ENCODE peak calls at places on chromosomes 4 and X, in seven cellular contexts. One of them, this sample, is unnamed.

GRCh38 chrX:50100188-50100587 is 100.6 kb downstream of the AKAP4 start:
- DNase-seq in uterus: no peak
- DNase-seq in MCF 10A: peak
- DNase-seq in fibroblast of pulmonary artery: no peak
- DNase-seq in astrocyte of the spinal cord: no peak
- DNase-seq in Calu3: peak
- DNase-seq in CD4-positive, alpha-beta T cell: no peak
- DNase-seq in this sample: no peak

GRCh38 chrX:123993326-123993725 is 31.8 kb downstream of the STAG2 start:
- DNase-seq in uterus: no peak
- DNase-seq in MCF 10A: peak
- DNase-seq in fibroblast of pulmonary artery: peak
- DNase-seq in astrocyte of the spinal cord: peak
- DNase-seq in Calu3: no peak
- DNase-seq in CD4-positive, alpha-beta T cell: no peak
- DNase-seq in this sample: no peak

GRCh38 chrX:124086411-124086810 is 124.9 kb downstream of the STAG2 start:
- DNase-seq in uterus: no peak
- DNase-seq in MCF 10A: no peak
- DNase-seq in fibroblast of pulmonary artery: no peak
- DNase-seq in astrocyte of the spinal cord: no peak
- DNase-seq in Calu3: no peak
- DNase-seq in CD4-positive, alpha-beta T cell: peak
- DNase-seq in this sample: no peak

GRCh38 chr4:472881-473574 is 25.9 kb downstream of the ZNF721 start:
- DNase-seq in uterus: no peak
- DNase-seq in MCF 10A: peak
- DNase-seq in fibroblast of pulmonary artery: peak
- DNase-seq in astrocyte of the spinal cord: peak
- DNase-seq in Calu3: no peak
- DNase-seq in CD4-positive, alpha-beta T cell: no peak
- DNase-seq in this sample: no peak

GRCh38 chr4:3248811-3249661 is at the start of gene MSANTD1:
- DNase-seq in uterus: no peak
- DNase-seq in MCF 10A: no peak
- DNase-seq in fibroblast of pulmonary artery: peak
- DNase-seq in astrocyte of the spinal cord: peak
- DNase-seq in Calu3: no peak
- DNase-seq in CD4-positive, alpha-beta T cell: no peak
- DNase-seq in this sample: no peak

GRCh38 chr4:140188975-140189374 is 35.0 kb upstream of the MAML3 start:
- DNase-seq in uterus: peak
- DNase-seq in MCF 10A: peak
- DNase-seq in fibroblast of pulmonary artery: peak
- DNase-seq in astrocyte of the spinal cord: peak
- DNase-seq in Calu3: no peak
- DNase-seq in CD4-positive, alpha-beta T cell: no peak
- DNase-seq in this sample: no peak

GRCh38 chr4:89299153-89299789 is 8.3 kb downstream of the GPRIN3 start:
- DNase-seq in uterus: no peak
- DNase-seq in MCF 10A: no peak
- DNase-seq in fibroblast of pulmonary artery: no peak
- DNase-seq in astrocyte of the spinal cord: no peak
- DNase-seq in Calu3: peak
- DNase-seq in CD4-positive, alpha-beta T cell: no peak
- DNase-seq in this sample: no peak

GRCh38 chr4:77800483-77801259 is 18.5 kb downstream of the CNOT6L start:
- DNase-seq in uterus: no peak
- DNase-seq in MCF 10A: no peak
- DNase-seq in fibroblast of pulmonary artery: peak
- DNase-seq in astrocyte of the spinal cord: peak
- DNase-seq in Calu3: no peak
- DNase-seq in CD4-positive, alpha-beta T cell: no peak
- DNase-seq in this sample: no peak

GRCh38 chr4:3074846-3075651 is 568 bp downstream of the HTT start:
- DNase-seq in uterus: peak
- DNase-seq in MCF 10A: peak
- DNase-seq in fibroblast of pulmonary artery: peak
- DNase-seq in astrocyte of the spinal cord: peak
- DNase-seq in Calu3: peak
- DNase-seq in CD4-positive, alpha-beta T cell: peak
- DNase-seq in this sample: peak

GRCh38 chrX:14354541-14354940 is 174.8 kb upstream of the GLRA2 start:
- DNase-seq in uterus: no peak
- DNase-seq in MCF 10A: peak
- DNase-seq in fibroblast of pulmonary artery: peak
- DNase-seq in astrocyte of the spinal cord: peak
- DNase-seq in Calu3: no peak
- DNase-seq in CD4-positive, alpha-beta T cell: no peak
- DNase-seq in this sample: no peak

GRCh38 chr4:164937576-164938270 is 39.7 kb downstream of the TRIM61 start:
- DNase-seq in uterus: no peak
- DNase-seq in MCF 10A: peak
- DNase-seq in fibroblast of pulmonary artery: peak
- DNase-seq in astrocyte of the spinal cord: no peak
- DNase-seq in Calu3: no peak
- DNase-seq in CD4-positive, alpha-beta T cell: no peak
- DNase-seq in this sample: no peak

GRCh38 chr4:23333946-23334878 is 555.6 kb downstream of the PPARGC1A start:
- DNase-seq in uterus: no peak
- DNase-seq in MCF 10A: peak
- DNase-seq in fibroblast of pulmonary artery: peak
- DNase-seq in astrocyte of the spinal cord: peak
- DNase-seq in Calu3: peak
- DNase-seq in CD4-positive, alpha-beta T cell: peak
- DNase-seq in this sample: no peak

GRCh38 chr4:185567828-185568442 is 32.6 kb upstream of the PDLIM3 start:
- DNase-seq in uterus: peak
- DNase-seq in MCF 10A: no peak
- DNase-seq in fibroblast of pulmonary artery: peak
- DNase-seq in astrocyte of the spinal cord: peak
- DNase-seq in Calu3: no peak
- DNase-seq in CD4-positive, alpha-beta T cell: no peak
- DNase-seq in this sample: no peak

GRCh38 chrX:14607446-14607845 is 78.1 kb downstream of the GLRA2 start:
- DNase-seq in uterus: no peak
- DNase-seq in MCF 10A: no peak
- DNase-seq in fibroblast of pulmonary artery: no peak
- DNase-seq in astrocyte of the spinal cord: no peak
- DNase-seq in Calu3: no peak
- DNase-seq in CD4-positive, alpha-beta T cell: no peak
- DNase-seq in this sample: no peak

GRCh38 chrX:75746891-75747639 is 38.0 kb downstream of the MAGEE2 start:
- DNase-seq in uterus: peak
- DNase-seq in MCF 10A: peak
- DNase-seq in fibroblast of pulmonary artery: peak
- DNase-seq in astrocyte of the spinal cord: peak
- DNase-seq in Calu3: peak
- DNase-seq in CD4-positive, alpha-beta T cell: peak
- DNase-seq in this sample: peak

GRCh38 chrX:12548746-12549145 is 242.5 kb upstream of the PRPS2 start:
- DNase-seq in uterus: no peak
- DNase-seq in MCF 10A: peak
- DNase-seq in fibroblast of pulmonary artery: peak
- DNase-seq in astrocyte of the spinal cord: peak
- DNase-seq in Calu3: peak
- DNase-seq in CD4-positive, alpha-beta T cell: no peak
- DNase-seq in this sample: no peak

GRCh38 chrX:11724122-11725017 is 33.7 kb upstream of the MSL3 start:
- DNase-seq in uterus: no peak
- DNase-seq in MCF 10A: peak
- DNase-seq in fibroblast of pulmonary artery: peak
- DNase-seq in astrocyte of the spinal cord: peak
- DNase-seq in Calu3: peak
- DNase-seq in CD4-positive, alpha-beta T cell: no peak
- DNase-seq in this sample: no peak

GRCh38 chrX:27915617-27916016 is 65.6 kb downstream of the DCAF8L1 start:
- DNase-seq in uterus: no peak
- DNase-seq in MCF 10A: peak
- DNase-seq in fibroblast of pulmonary artery: peak
- DNase-seq in astrocyte of the spinal cord: no peak
- DNase-seq in Calu3: no peak
- DNase-seq in CD4-positive, alpha-beta T cell: no peak
- DNase-seq in this sample: no peak

GRCh38 chr4:113584407-113585150 is 177.0 kb downstream of the CAMK2D start:
- DNase-seq in uterus: no peak
- DNase-seq in MCF 10A: peak
- DNase-seq in fibroblast of pulmonary artery: peak
- DNase-seq in astrocyte of the spinal cord: peak
- DNase-seq in Calu3: no peak
- DNase-seq in CD4-positive, alpha-beta T cell: no peak
- DNase-seq in this sample: no peak

GRCh38 chr4:184267673-184268573 is 50.2 kb upstream of the ENPP6 start:
- DNase-seq in uterus: no peak
- DNase-seq in MCF 10A: peak
- DNase-seq in fibroblast of pulmonary artery: peak
- DNase-seq in astrocyte of the spinal cord: peak
- DNase-seq in Calu3: peak
- DNase-seq in CD4-positive, alpha-beta T cell: peak
- DNase-seq in this sample: peak

GRCh38 chrX:45750639-45751038 is 550.0 kb upstream of the DIPK2B start:
- DNase-seq in uterus: no peak
- DNase-seq in MCF 10A: peak
- DNase-seq in fibroblast of pulmonary artery: no peak
- DNase-seq in astrocyte of the spinal cord: peak
- DNase-seq in Calu3: no peak
- DNase-seq in CD4-positive, alpha-beta T cell: no peak
- DNase-seq in this sample: no peak

GRCh38 chrX:33339219-33339618 is 127.9 kb upstream of the DMD start:
- DNase-seq in uterus: no peak
- DNase-seq in MCF 10A: peak
- DNase-seq in fibroblast of pulmonary artery: peak
- DNase-seq in astrocyte of the spinal cord: no peak
- DNase-seq in Calu3: peak
- DNase-seq in CD4-positive, alpha-beta T cell: no peak
- DNase-seq in this sample: no peak

GRCh38 chr4:106803107-106803506 is 233.0 kb downstream of the DKK2 start:
- DNase-seq in uterus: no peak
- DNase-seq in MCF 10A: no peak
- DNase-seq in fibroblast of pulmonary artery: peak
- DNase-seq in astrocyte of the spinal cord: no peak
- DNase-seq in Calu3: no peak
- DNase-seq in CD4-positive, alpha-beta T cell: no peak
- DNase-seq in this sample: no peak

DNA sequence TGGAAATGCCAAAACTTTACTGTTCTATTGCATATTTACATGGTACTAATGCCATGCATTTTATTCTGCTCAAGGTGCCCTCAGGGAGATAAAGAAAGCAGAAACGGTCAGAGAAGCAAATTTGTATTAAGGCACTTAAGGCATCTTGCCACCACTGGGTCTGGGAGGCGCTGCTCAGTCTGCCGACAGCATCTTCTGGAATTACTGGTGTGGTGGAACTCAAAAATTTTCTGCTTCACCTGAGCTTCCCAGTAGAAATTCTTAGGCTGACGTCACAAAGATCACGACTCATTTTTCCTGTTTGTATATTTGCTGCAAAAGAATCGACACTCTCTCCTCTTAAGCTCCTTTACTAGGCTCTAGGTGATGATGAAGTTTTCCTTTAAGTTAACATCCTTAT is 3.0 kb downstream of the RASSF6 start:
- DNase-seq in uterus: no peak
- DNase-seq in MCF 10A: no peak
- DNase-seq in fibroblast of pulmonary artery: no peak
- DNase-seq in astrocyte of the spinal cord: no peak
- DNase-seq in Calu3: no peak
- DNase-seq in CD4-positive, alpha-beta T cell: no peak
- DNase-seq in this sample: no peak
- TF ChIP-seq CTCF in uterus: no peak
- TF ChIP-seq CTCF in MCF 10A: no peak
- TF ChIP-seq CTCF in fibroblast of pulmonary artery: no peak
- TF ChIP-seq CTCF in astrocyte of the spinal cord: no peak
- TF ChIP-seq CTCF in Calu3: no peak
- TF ChIP-seq CTCF in CD4-positive, alpha-beta T cell: no peak
- TF ChIP-seq CTCF in this sample: no peak

GRCh38 chrX:119887721-119888425 is 7.8 kb upstream of the AKAP14 start:
- DNase-seq in uterus: peak
- DNase-seq in MCF 10A: peak
- DNase-seq in fibroblast of pulmonary artery: peak
- DNase-seq in astrocyte of the spinal cord: peak
- DNase-seq in Calu3: peak
- DNase-seq in CD4-positive, alpha-beta T cell: peak
- DNase-seq in this sample: peak
- TF ChIP-seq CTCF in uterus: peak
- TF ChIP-seq CTCF in MCF 10A: peak
- TF ChIP-seq CTCF in fibroblast of pulmonary artery: peak
- TF ChIP-seq CTCF in astrocyte of the spinal cord: peak
- TF ChIP-seq CTCF in Calu3: peak
- TF ChIP-seq CTCF in CD4-positive, alpha-beta T cell: peak
- TF ChIP-seq CTCF in this sample: no peak

GRCh38 chr4:8067274-8067936 is 91.2 kb downstream of the ABLIM2 start:
- DNase-seq in uterus: no peak
- DNase-seq in MCF 10A: no peak
- DNase-seq in fibroblast of pulmonary artery: no peak
- DNase-seq in astrocyte of the spinal cord: no peak
- DNase-seq in Calu3: no peak
- DNase-seq in CD4-positive, alpha-beta T cell: no peak
- DNase-seq in this sample: no peak
- TF ChIP-seq CTCF in uterus: no peak
- TF ChIP-seq CTCF in MCF 10A: no peak
- TF ChIP-seq CTCF in fibroblast of pulmonary artery: no peak
- TF ChIP-seq CTCF in astrocyte of the spinal cord: no peak
- TF ChIP-seq CTCF in Calu3: no peak
- TF ChIP-seq CTCF in CD4-positive, alpha-beta T cell: no peak
- TF ChIP-seq CTCF in this sample: no peak

GRCh38 chrX:131725001-131725654 is 181.3 kb downstream of the OR13H1 start:
- DNase-seq in uterus: no peak
- DNase-seq in MCF 10A: no peak
- DNase-seq in fibroblast of pulmonary artery: no peak
- DNase-seq in astrocyte of the spinal cord: no peak
- DNase-seq in Calu3: no peak
- DNase-seq in CD4-positive, alpha-beta T cell: no peak
- DNase-seq in this sample: no peak

GRCh38 chrX:131728295-131729145 is 184.6 kb downstream of the OR13H1 start:
- DNase-seq in uterus: peak
- DNase-seq in MCF 10A: peak
- DNase-seq in fibroblast of pulmonary artery: no peak
- DNase-seq in astrocyte of the spinal cord: peak
- DNase-seq in Calu3: no peak
- DNase-seq in CD4-positive, alpha-beta T cell: no peak
- DNase-seq in this sample: no peak

GRCh38 chrX:131727778-131728177 is 183.9 kb downstream of the OR13H1 start:
- DNase-seq in uterus: no peak
- DNase-seq in MCF 10A: no peak
- DNase-seq in fibroblast of pulmonary artery: no peak
- DNase-seq in astrocyte of the spinal cord: no peak
- DNase-seq in Calu3: no peak
- DNase-seq in CD4-positive, alpha-beta T cell: no peak
- DNase-seq in this sample: no peak

GRCh38 chrX:131724292-131724691 is 180.4 kb downstream of the OR13H1 start:
- DNase-seq in uterus: no peak
- DNase-seq in MCF 10A: no peak
- DNase-seq in fibroblast of pulmonary artery: no peak
- DNase-seq in astrocyte of the spinal cord: no peak
- DNase-seq in Calu3: no peak
- DNase-seq in CD4-positive, alpha-beta T cell: no peak
- DNase-seq in this sample: no peak

DNA sequence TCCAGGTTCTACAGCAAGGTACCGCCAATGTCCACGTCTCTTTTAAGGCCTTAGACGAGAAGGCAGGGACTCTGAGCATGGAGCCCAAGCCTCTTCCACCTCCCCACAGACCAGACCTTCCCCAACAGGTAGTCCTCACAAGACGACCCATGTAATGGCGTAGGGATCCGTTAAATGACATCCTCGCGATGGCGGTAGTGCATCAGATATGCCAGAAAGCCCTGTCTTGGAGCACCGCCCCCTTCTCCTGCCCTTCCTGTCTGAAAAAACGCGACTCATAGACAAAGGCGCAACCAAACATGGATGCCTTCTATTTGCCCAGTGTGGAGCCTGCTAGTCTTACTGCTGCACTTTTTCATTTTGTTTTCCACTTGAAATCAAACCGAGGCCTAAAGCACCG is 185.4 kb downstream of the OR13H1 start:
- DNase-seq in uterus: peak
- DNase-seq in MCF 10A: peak
- DNase-seq in fibroblast of pulmonary artery: no peak
- DNase-seq in astrocyte of the spinal cord: peak
- DNase-seq in Calu3: no peak
- DNase-seq in CD4-positive, alpha-beta T cell: no peak
- DNase-seq in this sample: no peak
- TF ChIP-seq CTCF in uterus: peak
- TF ChIP-seq CTCF in MCF 10A: peak
- TF ChIP-seq CTCF in fibroblast of pulmonary artery: no peak
- TF ChIP-seq CTCF in astrocyte of the spinal cord: peak
- TF ChIP-seq CTCF in Calu3: no peak
- TF ChIP-seq CTCF in CD4-positive, alpha-beta T cell: no peak
- TF ChIP-seq CTCF in this sample: no peak